ENCODE peak calls at places on chromosomes 16 and 17, in four cellular contexts. M is HepG2, V is esophagus muscularis mucosa, X is A549. I is an unnamed sample.

GRCh38 chr17:62852195-62852594 is 44.1 kb upstream of the MARCHF10 start:
- DNase-seq in X (no peak), V (peak), M (no peak), I (no peak)

GRCh38 chr16:87371261-87371866 is 12.2 kb downstream of the FBXO31 start:
- DNase-seq in X (no peak), M (no peak), V (no peak), I (peak)

GRCh38 chr17:31095239-31096105 is 695 bp downstream of the NF1 start:
- DNase-seq in M (peak), X (peak), V (no peak), I (peak)

GRCh38 chr17:51948128-51948527 is 210.4 kb downstream of the CA10 start:
- DNase-seq in V (no peak), M (no peak), X (no peak), I (no peak)

GRCh38 chr17:64003526-64004121 is 5.5 kb downstream of the PRR29 start:
- DNase-seq in X (no peak), V (no peak), M (no peak), I (peak)

GRCh38 chr17:38848939-38849563 is 4.5 kb downstream of the RPL23 start:
- DNase-seq in V (no peak), M (no peak), X (no peak), I (no peak)

GRCh38 chr17:35796942-35797341 is 1.5 kb upstream of the MMP28 start:
- DNase-seq in M (no peak), X (no peak), V (no peak), I (no peak)

GRCh38 chr17:42781639-42782401 is 1.4 kb downstream of the WNK4 start:
- DNase-seq in X (no peak), M (no peak), V (no peak), I (no peak)

GRCh38 chr17:39169101-39169500 is 3.1 kb upstream of the ARL5C start:
- DNase-seq in M (no peak), X (no peak), V (no peak), I (no peak)

GRCh38 chr17:69473801-69474170 is 59.3 kb downstream of the MAP2K6 start:
- DNase-seq in V (no peak), X (no peak), M (no peak), I (no peak)

GRCh38 chr17:59505610-59506276 is 59.7 kb upstream of the DHX40 start:
- DNase-seq in M (peak), X (no peak), V (no peak), I (no peak)

GRCh38 chr16:52709286-52709685 is 162.3 kb upstream of the TOX3 start:
- DNase-seq in M (no peak), X (no peak), V (peak), I (no peak)

GRCh38 chr17:38897176-38897575 is 27.3 kb downstream of the LASP1 start:
- DNase-seq in X (no peak), V (no peak), M (no peak), I (peak)

GRCh38 chr17:41962768-41963434 is 3.7 kb upstream of the CNP start:
- DNase-seq in X (peak), V (no peak), M (peak), I (peak)

GRCh38 chr16:23156946-23157460 is 7.8 kb upstream of the USP31 start:
- DNase-seq in M (no peak), V (no peak), X (no peak), I (no peak)

GRCh38 chr16:76614255-76614654 is 337.1 kb downstream of the CNTNAP4 start:
- DNase-seq in M (no peak), V (no peak), X (no peak), I (no peak)

GRCh38 chr16:27980076-27980775 is 83.3 kb downstream of the GSG1L start:
- DNase-seq in V (no peak), M (no peak), X (no peak), I (peak)

GRCh38 chr16:76293980-76294690 is 16.9 kb downstream of the CNTNAP4 start:
- DNase-seq in X (no peak), V (no peak), M (no peak), I (no peak)

GRCh38 chr16:85385463-85386331 is 227.4 kb upstream of the GSE1 start:
- DNase-seq in V (no peak), X (no peak), M (peak), I (peak)

GRCh38 chr16:18965555-18965954 is 18.2 kb upstream of the TMC7 start:
- DNase-seq in X (no peak), V (no peak), M (no peak), I (no peak)

GRCh38 chr16:48451323-48451722 is 66.1 kb upstream of the SIAH1 start:
- DNase-seq in M (no peak), X (no peak), V (peak), I (no peak)

GRCh38 chr16:11224894-11225676 is 30.9 kb downstream of the SOCS1 start:
- DNase-seq in X (no peak), M (no peak), V (no peak), I (no peak)

GRCh38 chr17:38730526-38731379 is 612 bp downstream of the CISD3 start:
- DNase-seq in M (peak), X (peak), V (no peak), I (peak)

GRCh38 chr16:30786115-30786935 is 680 bp downstream of the ZNF629 start:
- DNase-seq in M (peak), V (no peak), X (peak), I (no peak)

GRCh38 chr16:87160218-87160617 is 157.0 kb downstream of the C16orf95 start:
- DNase-seq in V (no peak), X (no peak), M (no peak), I (no peak)

GRCh38 chr17:76383645-76384221 is 676 bp upstream of the SPHK1 start:
- DNase-seq in X (peak), V (no peak), M (peak), I (no peak)

GRCh38 chr16:12123462-12123861 is 146.9 kb downstream of the SNX29 start:
- DNase-seq in M (no peak), V (no peak), X (no peak), I (peak)

GRCh38 chr17:81556863-81557262 is 4.7 kb upstream of the FAAP100 start:
- DNase-seq in X (no peak), M (no peak), V (no peak), I (no peak)

GRCh38 chr16:20385844-20386832 is 18.4 kb downstream of the PDILT start:
- DNase-seq in V (no peak), X (peak), M (peak), I (peak)

GRCh38 chr17:30091166-30091670 is 25.4 kb upstream of the NSRP1 start:
- DNase-seq in M (no peak), X (no peak), V (no peak), I (no peak)

GRCh38 chr17:39069114-39069756 is 82.2 kb downstream of the PLXDC1 start:
- DNase-seq in V (no peak), X (peak), M (peak), I (no peak)

GRCh38 chr17:3532859-3533142 is 24.8 kb downstream of the TRPV3 start:
- DNase-seq in V (no peak), M (no peak), X (no peak), I (no peak)

GRCh38 chr17:3529817-3530741 is 27.5 kb downstream of the TRPV3 start:
- DNase-seq in V (no peak), M (peak), X (no peak), I (peak)

GRCh38 chr17:3533752-3534151 is 23.9 kb downstream of the TRPV3 start:
- DNase-seq in M (no peak), V (no peak), X (no peak), I (no peak)

GRCh38 chr17:3532106-3532858 is 25.3 kb downstream of the TRPV3 start:
- DNase-seq in V (no peak), X (no peak), M (no peak), I (no peak)

DNA sequence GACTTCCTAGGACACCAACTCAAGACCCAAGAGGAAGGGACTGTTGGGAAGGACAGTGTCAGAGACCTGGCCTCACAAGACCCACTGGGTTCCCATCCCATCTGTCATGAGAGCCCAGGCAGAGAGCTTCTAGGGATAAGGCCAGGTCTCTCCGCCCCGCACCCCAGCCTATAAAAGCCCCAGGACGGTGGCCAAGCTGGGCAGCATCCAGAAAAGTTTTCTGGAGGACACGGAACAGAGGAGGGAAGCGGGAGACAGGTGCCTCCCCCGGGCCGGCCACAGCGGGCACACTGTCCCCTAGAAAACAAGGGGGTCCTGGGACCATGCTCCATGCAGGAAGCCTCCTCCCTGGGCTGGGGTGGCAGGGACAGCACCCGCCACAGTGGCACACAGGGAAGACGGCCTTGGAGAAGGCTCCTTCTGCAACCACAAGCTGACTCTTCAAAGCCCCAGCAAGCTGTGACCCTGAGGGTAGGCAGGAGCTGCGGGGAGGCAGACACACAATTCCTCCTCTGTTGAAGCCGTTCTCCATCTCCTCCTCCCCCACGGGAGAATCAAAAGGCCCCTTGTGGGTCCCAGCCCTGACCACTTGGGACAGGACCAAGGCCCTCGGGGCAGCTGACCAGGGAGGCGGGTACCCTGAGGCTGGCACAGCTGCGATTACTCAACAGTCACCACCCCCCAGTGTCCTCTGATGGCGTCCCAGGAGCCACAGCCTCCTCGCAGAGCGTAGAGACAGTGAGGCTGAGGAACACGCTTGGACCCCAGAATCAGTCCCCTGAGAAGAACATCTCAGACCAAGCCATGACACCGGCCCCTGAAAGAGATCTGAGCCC is 26.1 kb downstream of the TRPV3 start:
- DNase-seq in X (no peak), M (no peak), V (no peak), I (peak)
- TF ChIP-seq EP300 in X (no peak), M (no peak), V (no peak), I (no peak)

GRCh38 chr16:69396187-69397061 is 10.6 kb upstream of the TERF2 start:
- DNase-seq in X (peak), V (no peak), M (peak), I (peak)
- H3K27ac ChIP-seq in X (peak), V (peak), M (peak), I (peak)

DNA sequence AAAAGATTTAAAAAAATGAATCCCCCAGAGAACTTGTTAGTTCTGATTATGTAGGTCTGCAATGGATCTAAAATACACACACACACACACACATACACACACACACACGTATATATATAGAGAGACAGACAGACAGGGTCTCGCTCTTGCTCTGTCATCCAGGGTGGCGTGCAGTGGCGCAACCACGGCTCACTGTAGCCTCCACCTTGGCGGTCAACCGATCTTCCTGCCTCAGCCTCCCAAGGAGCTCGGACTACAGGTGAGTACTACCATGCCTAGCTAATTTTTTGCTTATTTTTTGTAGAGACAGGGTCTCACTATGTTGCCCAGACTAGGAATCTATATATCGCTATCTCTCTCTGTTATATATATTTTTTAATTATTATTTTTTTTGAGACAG is 33.4 kb downstream of the GJC1 start:
- DNase-seq in X (no peak), M (no peak), V (no peak), I (no peak)
- TF ChIP-seq EP300 in X (no peak), M (no peak), V (no peak), I (no peak)

GRCh38 chr17:19335951-19336631 is 26.4 kb downstream of the B9D1 start:
- DNase-seq in M (no peak), X (no peak), V (no peak), I (peak)

GRCh38 chr17:19339341-19339815 is 23.1 kb downstream of the B9D1 start:
- DNase-seq in V (no peak), M (no peak), X (no peak), I (no peak)

GRCh38 chr17:19336938-19337711 is 25.4 kb downstream of the B9D1 start:
- DNase-seq in M (peak), V (no peak), X (no peak), I (peak)

GRCh38 chr17:19338031-19338990 is 24.2 kb downstream of the B9D1 start:
- DNase-seq in X (peak), M (peak), V (no peak), I (peak)

DNA sequence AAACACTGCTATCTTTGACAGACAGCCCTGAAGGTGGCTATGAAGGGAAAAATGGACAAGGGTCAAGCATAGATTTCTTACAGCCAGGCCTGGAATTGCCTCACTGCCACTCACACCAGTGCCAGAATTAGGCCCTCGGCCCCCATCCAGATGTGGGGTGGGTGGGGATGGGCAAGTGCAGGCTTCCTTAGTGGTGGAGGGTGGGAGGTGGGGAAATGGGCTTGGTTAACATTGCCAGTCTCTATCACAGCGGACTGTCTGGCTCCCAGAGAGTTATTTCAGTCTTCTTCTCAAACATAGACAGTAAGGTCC is 24.9 kb downstream of the B9D1 start:
- DNase-seq in V (no peak), X (no peak), M (peak), I (peak)
- H3K27ac ChIP-seq in V (no peak), X (peak), M (peak), I (no peak)

DNA sequence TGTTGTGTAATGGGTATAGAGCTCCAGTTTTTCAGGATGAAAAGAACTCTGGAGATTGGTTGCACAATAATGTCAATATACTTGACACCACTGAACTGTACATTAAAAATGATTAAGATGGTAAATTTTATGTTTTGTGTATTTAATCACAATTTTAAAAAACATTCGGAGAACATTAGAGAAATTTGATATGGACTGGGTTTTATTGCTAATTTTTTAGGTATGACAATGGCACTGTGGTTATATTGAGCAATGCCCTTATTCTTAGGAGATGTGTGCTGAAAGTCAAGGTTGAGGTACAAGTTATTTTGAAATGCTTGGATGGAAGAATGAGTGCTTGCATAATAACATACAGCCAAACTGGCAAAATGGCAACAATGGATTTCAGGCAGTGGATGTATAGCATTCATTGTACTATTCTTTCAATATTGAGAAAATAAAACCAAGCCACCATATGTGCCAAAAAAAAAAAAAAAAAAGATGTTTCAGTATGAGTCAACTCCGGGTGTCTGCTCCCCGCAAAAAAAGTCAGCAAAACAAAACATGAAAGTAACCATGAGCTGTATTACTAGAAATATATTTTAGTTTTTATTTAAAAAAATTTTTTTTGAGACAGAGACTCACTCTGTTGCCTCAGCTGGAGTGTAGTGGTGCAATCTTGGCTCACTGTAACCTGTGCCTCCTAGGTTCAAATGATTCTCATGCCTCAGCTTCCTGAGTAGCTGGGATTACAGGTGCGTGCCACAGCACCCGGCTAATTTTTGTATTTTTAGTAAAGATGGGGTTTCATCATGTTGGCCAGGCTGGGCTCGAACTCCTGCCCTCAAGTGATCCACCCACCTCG is 19.8 kb downstream of the HOXB1 start:
- DNase-seq in X (no peak), M (no peak), V (no peak), I (no peak)
- TF ChIP-seq EP300 in X (no peak), M (no peak), V (no peak), I (no peak)

GRCh38 chr17:74268554-74268953 is 5.5 kb upstream of the DNAI2 start:
- DNase-seq in V (no peak), X (no peak), M (no peak), I (no peak)

GRCh38 chr17:74271281-74271680 is 2.8 kb upstream of the DNAI2 start:
- DNase-seq in X (no peak), M (no peak), V (no peak), I (no peak)

GRCh38 chr17:74268052-74268451 is 6.0 kb upstream of the DNAI2 start:
- DNase-seq in V (no peak), X (no peak), M (no peak), I (no peak)

GRCh38 chr17:74270333-74270732 is 3.7 kb upstream of the DNAI2 start:
- DNase-seq in M (no peak), V (no peak), X (no peak), I (no peak)

DNA sequence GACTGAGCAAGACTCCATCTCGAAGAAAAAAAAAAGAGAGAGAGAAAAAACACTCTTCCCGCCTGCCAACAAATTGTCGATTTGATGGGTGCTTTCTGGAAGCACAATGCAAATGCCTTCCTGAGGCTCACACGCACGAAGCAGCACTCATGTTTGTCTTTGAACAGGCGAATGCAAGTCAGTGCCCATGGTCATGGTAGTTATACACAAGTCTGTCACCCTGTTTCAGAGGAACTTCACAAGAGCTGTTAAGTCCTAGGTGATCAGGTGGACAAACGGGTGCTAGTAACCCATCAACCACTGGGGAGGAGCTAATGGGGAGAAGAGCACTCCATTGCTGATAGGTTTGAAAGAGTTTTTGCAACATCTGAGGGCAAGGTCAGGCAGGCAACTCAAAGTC is 6.5 kb upstream of the DNAI2 start:
- DNase-seq in V (no peak), M (no peak), X (no peak), I (no peak)
- H3K27ac ChIP-seq in V (no peak), M (no peak), X (no peak), I (no peak)

DNA sequence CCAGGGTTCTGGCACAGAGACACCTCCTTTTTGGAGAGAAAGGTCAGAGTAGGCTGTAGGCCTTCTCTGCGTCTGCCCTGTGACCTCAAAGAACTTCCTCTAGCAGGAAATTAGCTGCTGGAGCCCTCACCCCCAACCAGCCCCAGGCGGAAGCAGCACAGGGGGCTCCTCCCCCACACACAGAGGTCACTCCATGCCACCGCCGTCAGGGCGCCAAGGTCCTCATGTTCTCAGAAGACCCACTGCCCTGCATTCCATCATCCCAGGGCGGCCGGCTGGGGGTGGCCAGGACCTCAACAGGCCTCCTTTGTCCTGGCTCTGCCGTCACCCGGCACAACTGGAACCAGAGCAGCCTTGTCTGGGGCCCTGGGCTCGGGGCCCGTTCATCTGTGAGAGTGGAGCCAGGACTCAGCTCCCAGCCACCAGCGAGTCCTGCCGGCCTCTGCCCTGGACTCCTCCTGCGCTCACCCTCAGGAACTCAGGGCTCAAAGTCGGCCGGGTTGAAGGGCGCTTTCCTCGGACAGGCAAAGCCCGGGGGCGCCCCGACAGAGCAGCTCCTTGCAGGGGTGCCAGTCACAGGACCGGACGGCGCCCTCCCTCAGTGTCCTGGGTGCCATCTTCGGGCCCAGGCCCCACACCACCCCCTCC is 1.2 kb downstream of the TMC6 start:
- DNase-seq in V (no peak), X (no peak), M (peak), I (peak)
- TF ChIP-seq EP300 in V (no peak), X (no peak), M (peak), I (no peak)

GRCh38 chr16:50244504-50245416 is 21.6 kb upstream of the ADCY7 start:
- DNase-seq in M (no peak), X (no peak), V (no peak), I (no peak)

GRCh38 chr16:50246299-50247122 is 19.8 kb upstream of the ADCY7 start:
- DNase-seq in V (no peak), X (no peak), M (no peak), I (peak)

GRCh38 chr16:50245417-50246298 is 20.7 kb upstream of the ADCY7 start:
- DNase-seq in X (peak), V (no peak), M (peak), I (no peak)

GRCh38 chr16:50247123-50247905 is 19.0 kb upstream of the ADCY7 start:
- DNase-seq in M (no peak), X (no peak), V (no peak), I (peak)

GRCh38 chr16:50244140-50244503 is 22.2 kb upstream of the ADCY7 start:
- DNase-seq in X (no peak), M (no peak), V (no peak), I (no peak)
- H3K27ac ChIP-seq in X (peak), M (no peak), V (no peak), I (no peak)

I was measured in sigmoid colon.